ENCODE peak calls at places on chromosome 1, in nine cellular contexts. E is cerebellar cortex; I is hippocampal formation; G is fibroblast of villous mesenchyme; T is HT-29; M is M059J; F is stimulated activated CD4-positive, alpha-beta T cell treated with anti-CD3 and anti-CD28 coated beads, Interleukin-15, amount 100 ng/mL, for 1 hour; W is pancreas; A is activated CD4-positive, CD25-positive, alpha-beta regulatory T cell treated with anti-CD3 and anti-CD28 coated beads, Interleukin-2, amount 50 U/mL, for 16 hours. U is an unnamed sample.

GRCh38 chr1:173205146-173206051 is 1.7 kb downstream of the TNFSF4 start:
- DNase-seq in G (peak), F (no peak), E (no peak), M (peak), W (no peak), A (no peak), I (no peak), T (no peak), U (no peak)

GRCh38 chr1:53957231-53957818 is 11.2 kb downstream of the LRRC42 start:
- DNase-seq in I (no peak), E (no peak), M (peak), W (no peak), F (no peak), A (no peak), G (peak), T (peak), U (no peak)

GRCh38 chr1:186757851-186758250 is 70.9 kb upstream of the PLA2G4A start:
- DNase-seq in T (no peak), M (no peak), W (no peak), A (no peak), I (no peak), G (no peak), F (no peak), E (no peak), U (no peak)

GRCh38 chr1:201645956-201646355 is 107.0 kb downstream of the NAV1 start:
- DNase-seq in F (no peak), T (no peak), G (no peak), E (no peak), I (no peak), M (peak), A (no peak), W (no peak), U (no peak)

GRCh38 chr1:188599313-188599712 is 1770.6 kb downstream of the PLA2G4A start:
- DNase-seq in G (no peak), E (no peak), A (no peak), W (no peak), M (peak), I (no peak), F (no peak), T (no peak), U (no peak)

GRCh38 chr1:26047278-26047874 is 1.5 kb upstream of the SLC30A2 start:
- DNase-seq in I (no peak), G (no peak), W (no peak), E (no peak), M (no peak), T (no peak), F (no peak), A (no peak), U (no peak)

GRCh38 chr1:48817505-48818114 is 40.9 kb upstream of the BEND5 start:
- DNase-seq in E (peak), W (peak), M (peak), G (peak), A (no peak), T (peak), I (peak), F (no peak), U (no peak)

GRCh38 chr1:94115900-94116436 is 5.0 kb downstream of the ABCA4 start:
- DNase-seq in W (no peak), T (no peak), A (no peak), E (no peak), I (no peak), G (no peak), F (no peak), M (no peak), U (peak)

GRCh38 chr1:184060316-184060715 is 8.8 kb downstream of the TSEN15 start:
- DNase-seq in W (no peak), M (peak), T (no peak), G (peak), I (no peak), F (no peak), A (no peak), E (no peak), U (no peak)

GRCh38 chr1:45009956-45010854 is 919 bp downstream of the HECTD3 start:
- DNase-seq in E (peak), F (no peak), G (no peak), T (peak), A (no peak), M (peak), I (no peak), W (peak), U (no peak)

GRCh38 chr1:174247472-174247871 is 88.2 kb downstream of the RABGAP1L start:
- DNase-seq in A (no peak), E (no peak), M (no peak), T (no peak), G (no peak), F (no peak), W (no peak), I (no peak), U (no peak)

GRCh38 chr1:172746091-172746949 is 87.4 kb downstream of the FASLG start:
- DNase-seq in M (peak), T (peak), F (peak), A (no peak), G (peak), I (no peak), E (no peak), W (no peak), U (no peak)

GRCh38 chr1:205680073-205680851 is at the start of gene SLC45A3:
- DNase-seq in I (no peak), A (no peak), W (peak), E (no peak), F (no peak), T (no peak), M (peak), G (no peak), U (no peak)

GRCh38 chr1:144551107-144551542 is 41.6 kb upstream of the PPIAL4F start:
- DNase-seq in G (peak), A (no peak), M (no peak), F (no peak), W (no peak), I (no peak), E (no peak), T (no peak), U (peak)

GRCh38 chr1:246280551-246280950 is 226.5 kb downstream of the SMYD3 start:
- DNase-seq in M (peak), E (peak), W (no peak), T (peak), F (no peak), A (no peak), I (no peak), G (peak), U (no peak)

GRCh38 chr1:150414592-150414991 is 50.6 kb downstream of the RPRD2 start:
- DNase-seq in W (no peak), G (no peak), F (no peak), T (no peak), I (no peak), A (no peak), M (no peak), E (no peak), U (no peak)

GRCh38 chr1:210540288-210540687 is 211.6 kb downstream of the HHAT start:
- DNase-seq in F (no peak), I (no peak), A (no peak), T (no peak), E (no peak), W (no peak), G (no peak), M (no peak), U (no peak)

GRCh38 chr1:244665771-244666217 is 12.9 kb downstream of the DESI2 start:
- DNase-seq in W (no peak), I (no peak), G (peak), A (no peak), F (no peak), M (peak), E (no peak), T (no peak), U (no peak)

GRCh38 chr1:53643881-53644390 is 95.0 kb downstream of the GLIS1 start:
- DNase-seq in I (no peak), M (no peak), T (no peak), G (no peak), W (peak), A (no peak), F (no peak), E (no peak), U (no peak)

GRCh38 chr1:193033610-193034009 is 25.6 kb downstream of the UCHL5 start:
- DNase-seq in A (no peak), M (no peak), E (no peak), W (no peak), I (no peak), F (no peak), G (no peak), T (no peak), U (no peak)

GRCh38 chr1:204736861-204737260 is 51.3 kb upstream of the LRRN2 start:
- DNase-seq in I (peak), T (no peak), G (no peak), A (no peak), F (no peak), W (no peak), M (no peak), E (peak), U (no peak)

GRCh38 chr1:160090760-160091159 is 7.7 kb downstream of the IGSF8 start:
- DNase-seq in A (no peak), W (no peak), I (no peak), G (no peak), E (no peak), T (no peak), M (no peak), F (no peak), U (no peak)

GRCh38 chr1:69568435-69569280 is 936 bp downstream of the LRRC7 start:
- DNase-seq in M (peak), T (no peak), I (no peak), E (no peak), G (no peak), W (peak), F (no peak), A (no peak), U (no peak)

GRCh38 chr1:65423884-65424655 is 3.6 kb downstream of the LEPR start:
- DNase-seq in F (no peak), I (no peak), E (no peak), M (peak), W (no peak), G (peak), A (no peak), T (no peak), U (no peak)

GRCh38 chr1:70142120-70142519 is 63.3 kb downstream of the LRRC40 start:
- DNase-seq in T (no peak), F (no peak), E (no peak), M (no peak), W (no peak), G (peak), A (no peak), I (peak), U (no peak)

GRCh38 chr1:119782541-119783338 is 14.0 kb upstream of the HMGCS2 start:
- DNase-seq in F (no peak), W (no peak), I (no peak), A (no peak), T (no peak), E (no peak), G (no peak), M (peak), U (no peak)

GRCh38 chr1:197331565-197331964 is 63.5 kb downstream of the CRB1 start:
- DNase-seq in F (no peak), T (no peak), E (no peak), M (no peak), A (no peak), W (no peak), I (no peak), G (no peak), U (no peak)

GRCh38 chr1:226082959-226083302 is 20.4 kb downstream of the H3-3A start:
- DNase-seq in A (no peak), W (peak), M (peak), G (peak), T (peak), E (peak), I (no peak), F (no peak), U (no peak)

GRCh38 chr1:41539999-41540398 is 55.5 kb upstream of the EDN2 start:
- DNase-seq in G (no peak), W (peak), M (no peak), A (no peak), T (no peak), I (no peak), E (no peak), F (no peak), U (no peak)

GRCh38 chr1:243287652-243288051 is 31.8 kb downstream of the SDCCAG8 start:
- DNase-seq in W (no peak), T (no peak), I (peak), E (peak), A (no peak), G (peak), F (no peak), M (peak), U (no peak)

GRCh38 chr1:179318501-179318900 is 24.9 kb downstream of the SOAT1 start:
- DNase-seq in I (no peak), E (no peak), T (no peak), M (no peak), F (no peak), W (no peak), G (no peak), A (no peak), U (no peak)

GRCh38 chr1:203168256-203168786 is 7.3 kb downstream of the MYBPH start:
- DNase-seq in A (no peak), W (peak), F (no peak), G (no peak), M (no peak), T (no peak), I (no peak), E (no peak), U (no peak)

U was measured in caudate nucleus.